ENCODE peak calls at places on chromosome 12, in four cellular contexts. One of them, this sample, is unnamed.

GRCh38 chr12:78674311-78675085 is 190.1 kb upstream of the SYT1 start:
- DNase-seq in lower leg skin: no peak
- DNase-seq in NCI-H345: no peak
- DNase-seq in AG10803: peak; percentile 31
- DNase-seq in this sample: no peak

GRCh38 chr12:14892726-14893442 is 7.2 kb upstream of the MGP start:
- DNase-seq in lower leg skin: no peak
- DNase-seq in AG10803: no peak
- DNase-seq in NCI-H345: no peak
- DNase-seq in this sample: peak; percentile 80

GRCh38 chr12:51388826-51389225 is 2.4 kb downstream of the GALNT6 start:
- DNase-seq in NCI-H345: no peak
- DNase-seq in lower leg skin: no peak
- DNase-seq in AG10803: no peak
- DNase-seq in this sample: no peak

GRCh38 chr12:24903305-24904088 is 45.4 kb downstream of the BCAT1 start:
- DNase-seq in NCI-H345: no peak
- DNase-seq in lower leg skin: no peak
- DNase-seq in AG10803: peak; percentile 23
- DNase-seq in this sample: no peak

GRCh38 chr12:38639625-38640024 is 265.8 kb downstream of the CPNE8 start:
- DNase-seq in AG10803: no peak
- DNase-seq in lower leg skin: no peak
- DNase-seq in NCI-H345: no peak
- DNase-seq in this sample: no peak

GRCh38 chr12:93502802-93503623 is 35.7 kb downstream of the MRPL42 start:
- DNase-seq in AG10803: peak; percentile 44
- DNase-seq in NCI-H345: peak; percentile 19
- DNase-seq in lower leg skin: no peak
- DNase-seq in this sample: no peak

GRCh38 chr12:85821216-85821615 is 15.0 kb downstream of the RASSF9 start:
- DNase-seq in lower leg skin: no peak
- DNase-seq in NCI-H345: no peak
- DNase-seq in AG10803: no peak
- DNase-seq in this sample: no peak

GRCh38 chr12:52006726-52007157 is at the start of gene TAMALIN:
- DNase-seq in lower leg skin: peak; percentile 95
- DNase-seq in AG10803: peak; percentile 40
- DNase-seq in NCI-H345: peak; percentile 84
- DNase-seq in this sample: peak; percentile 81

GRCh38 chr12:25787701-25788100 is 170.8 kb upstream of the RASSF8 start:
- DNase-seq in AG10803: no peak
- DNase-seq in NCI-H345: no peak
- DNase-seq in lower leg skin: no peak
- DNase-seq in this sample: no peak

GRCh38 chr12:89384050-89384749 is 31.9 kb upstream of the DUSP6 start:
- DNase-seq in AG10803: peak; percentile 98
- DNase-seq in lower leg skin: no peak
- DNase-seq in NCI-H345: peak; percentile 26
- DNase-seq in this sample: no peak

GRCh38 chr12:113479578-113480335 is 8.1 kb upstream of the LHX5 start:
- DNase-seq in AG10803: peak; percentile 8
- DNase-seq in NCI-H345: no peak
- DNase-seq in lower leg skin: no peak
- DNase-seq in this sample: no peak

GRCh38 chr12:131604146-131604844 is 106.6 kb upstream of the SFSWAP start:
- DNase-seq in AG10803: no peak
- DNase-seq in NCI-H345: no peak
- DNase-seq in lower leg skin: no peak
- DNase-seq in this sample: no peak

GRCh38 chr12:18864900-18865561 is 127.1 kb downstream of the CAPZA3 start:
- DNase-seq in lower leg skin: no peak
- DNase-seq in NCI-H345: no peak
- DNase-seq in AG10803: peak; percentile 81
- DNase-seq in this sample: no peak

GRCh38 chr12:96104566-96104965 is 69.2 kb upstream of the LTA4H start:
- DNase-seq in NCI-H345: no peak
- DNase-seq in lower leg skin: no peak
- DNase-seq in AG10803: no peak
- DNase-seq in this sample: no peak

GRCh38 chr12:93894391-93895095 is 217.4 kb downstream of the CRADD start:
- DNase-seq in NCI-H345: no peak
- DNase-seq in lower leg skin: peak; percentile 91
- DNase-seq in AG10803: peak; percentile 86
- DNase-seq in this sample: peak; percentile 88

GRCh38 chr12:119780786-119781434 is 96.2 kb downstream of the CIT start:
- DNase-seq in AG10803: peak; percentile 44
- DNase-seq in lower leg skin: no peak
- DNase-seq in NCI-H345: peak; percentile 11
- DNase-seq in this sample: no peak

GRCh38 chr12:74620932-74621331 is 83.3 kb downstream of the ATXN7L3B start:
- DNase-seq in NCI-H345: no peak
- DNase-seq in AG10803: no peak
- DNase-seq in lower leg skin: no peak
- DNase-seq in this sample: no peak

GRCh38 chr12:95788637-95789036 is 1.9 kb downstream of the NTN4 start:
- DNase-seq in NCI-H345: no peak
- DNase-seq in lower leg skin: no peak
- DNase-seq in AG10803: peak; percentile 65
- DNase-seq in this sample: no peak

GRCh38 chr12:92538970-92539749 is 163.6 kb upstream of the PLEKHG7 start:
- DNase-seq in NCI-H345: no peak
- DNase-seq in AG10803: peak; percentile 56
- DNase-seq in lower leg skin: no peak
- DNase-seq in this sample: no peak

GRCh38 chr12:2813573-2814185 is 1.2 kb downstream of the ITFG2 start:
- DNase-seq in AG10803: peak; percentile 73
- DNase-seq in NCI-H345: peak; percentile 38
- DNase-seq in lower leg skin: no peak
- DNase-seq in this sample: no peak

GRCh38 chr12:24997970-24998582 is 49.2 kb upstream of the BCAT1 start:
- DNase-seq in lower leg skin: no peak
- DNase-seq in NCI-H345: no peak
- DNase-seq in AG10803: peak; percentile 33
- DNase-seq in this sample: no peak

GRCh38 chr12:90909069-90909676 is 45.8 kb downstream of the CCER1 start:
- DNase-seq in NCI-H345: peak; percentile 26
- DNase-seq in AG10803: peak; percentile 62
- DNase-seq in lower leg skin: no peak
- DNase-seq in this sample: no peak

GRCh38 chr12:52950553-52950952 is 1.6 kb downstream of the KRT18 start:
- DNase-seq in lower leg skin: no peak
- DNase-seq in NCI-H345: no peak
- DNase-seq in AG10803: no peak
- DNase-seq in this sample: no peak

GRCh38 chr12:112294793-112295192 is 87.4 kb downstream of the HECTD4 start:
- DNase-seq in AG10803: peak; percentile 13
- DNase-seq in NCI-H345: no peak
- DNase-seq in lower leg skin: no peak
- DNase-seq in this sample: no peak

GRCh38 chr12:52741378-52742195 is 35.6 kb downstream of the KRT76 start:
- DNase-seq in AG10803: peak; percentile 30
- DNase-seq in lower leg skin: peak; percentile 80
- DNase-seq in NCI-H345: no peak
- DNase-seq in this sample: no peak

GRCh38 chr12:52925717-52926595 is 21.1 kb upstream of the KRT8 start:
- DNase-seq in lower leg skin: no peak
- DNase-seq in AG10803: no peak
- DNase-seq in NCI-H345: peak; percentile 81
- DNase-seq in this sample: no peak

GRCh38 chr12:106854723-106855122 is 80.2 kb downstream of the RIC8B start:
- DNase-seq in AG10803: no peak
- DNase-seq in NCI-H345: no peak
- DNase-seq in lower leg skin: no peak
- DNase-seq in this sample: no peak

GRCh38 chr12:1972260-1972659 is 32.0 kb downstream of the DCP1B start:
- DNase-seq in NCI-H345: no peak
- DNase-seq in AG10803: peak; percentile 72
- DNase-seq in lower leg skin: no peak
- DNase-seq in this sample: no peak

GRCh38 chr12:4829793-4830162 is 79.9 kb upstream of the KCNA1 start:
- DNase-seq in lower leg skin: no peak
- DNase-seq in NCI-H345: peak; percentile 81
- DNase-seq in AG10803: no peak
- DNase-seq in this sample: no peak

GRCh38 chr12:62248873-62249272 is 11.3 kb upstream of the USP15 start:
- DNase-seq in lower leg skin: no peak
- DNase-seq in AG10803: peak; percentile 46
- DNase-seq in NCI-H345: no peak
- DNase-seq in this sample: no peak

GRCh38 chr12:123767613-123768012 is 5.5 kb downstream of the DNAH10 start:
- DNase-seq in AG10803: no peak
- DNase-seq in NCI-H345: no peak
- DNase-seq in lower leg skin: no peak
- DNase-seq in this sample: no peak

GRCh38 chr12:6533653-6534157 is 612 bp upstream of the GAPDH start:
- DNase-seq in NCI-H345: peak; percentile 94
- DNase-seq in AG10803: peak; percentile 73
- DNase-seq in lower leg skin: peak; percentile 95
- DNase-seq in this sample: peak; percentile 76

GRCh38 chr12:124543052-124543590 is 24.3 kb downstream of the NCOR2 start:
- DNase-seq in lower leg skin: no peak
- DNase-seq in AG10803: peak; percentile 59
- DNase-seq in NCI-H345: no peak
- DNase-seq in this sample: no peak

GRCh38 chr12:1692221-1692620 is 1.4 kb downstream of the ADIPOR2 start:
- DNase-seq in AG10803: no peak
- DNase-seq in lower leg skin: no peak
- DNase-seq in NCI-H345: no peak
- DNase-seq in this sample: no peak